ENCODE peak calls at places on chromosomes 16 and 17, in six cellular contexts. Z is H1, R is tibial nerve, U is T-cell, D is Karpas-422, L is fibroblast of mammary gland. H is an unnamed sample.

GRCh38 chr16:57994778-57995177 is 5.7 kb downstream of the ZNF319 start:
- DNase-seq in D (peak), L (peak), R (no peak), U (peak), Z (no peak), H (no peak)

GRCh38 chr16:68480084-68480995 is 32.0 kb upstream of the SMPD3 start:
- DNase-seq in L (no peak), Z (no peak), D (no peak), R (no peak), U (no peak), H (no peak)

GRCh38 chr17:75006653-75007052 is 5.8 kb upstream of the MRPL58 start:
- DNase-seq in L (no peak), D (peak), R (no peak), Z (no peak), U (no peak), H (no peak)

GRCh38 chr16:11361751-11362742 is 16.8 kb downstream of the RMI2 start:
- DNase-seq in Z (no peak), D (peak), R (no peak), U (no peak), L (peak), H (no peak)

GRCh38 chr16:25013751-25014499 is 1.2 kb downstream of the ARHGAP17 start:
- DNase-seq in R (no peak), Z (no peak), L (no peak), U (no peak), D (peak), H (peak)

GRCh38 chr17:29573871-29574731 is 5.6 kb downstream of the TP53I13 start:
- DNase-seq in Z (no peak), U (no peak), R (no peak), D (no peak), L (no peak), H (no peak)

GRCh38 chr17:7356779-7357178 is 1.8 kb downstream of the TMEM95 start:
- DNase-seq in Z (no peak), D (no peak), U (no peak), R (no peak), L (no peak), H (no peak)

GRCh38 chr17:63996430-63997182 is 1.5 kb upstream of the PRR29 start:
- DNase-seq in U (no peak), R (no peak), D (no peak), Z (no peak), L (no peak), H (no peak)

GRCh38 chr17:80253631-80254395 is 6.8 kb upstream of the RNF213 start:
- DNase-seq in L (no peak), R (no peak), U (no peak), D (no peak), Z (no peak), H (no peak)

GRCh38 chr17:11954961-11955360 is 42.3 kb downstream of the ZNF18 start:
- DNase-seq in R (no peak), L (no peak), Z (no peak), D (no peak), U (no peak), H (no peak)

GRCh38 chr16:74449470-74449869 is 28.2 kb upstream of the CLEC18B start:
- DNase-seq in R (peak), Z (no peak), U (no peak), L (peak), D (no peak), H (no peak)

GRCh38 chr17:3667366-3668278 is 756 bp downstream of the TAX1BP3 start:
- DNase-seq in D (no peak), U (no peak), R (peak), Z (peak), L (peak), H (no peak)